ENCODE peak calls at places on chromosome 18, in ten cellular contexts. G, R, H, I, D, U, L, T, Y and O are unnamed samples.
A peak's percentile ranks its signal among the peaks of the same experiment; 100 is the strongest.

GRCh38 chr18:79962311-79962710 is 2.1 kb upstream of the HSBP1L1 start:
- DNase-seq in R (no peak), Y (no peak), T (no peak), L (no peak), H (no peak), I (no peak), D (no peak), G (peak; percentile 87), U (no peak), O (no peak)

GRCh38 chr18:78427081-78427480 is 552.5 kb upstream of the SALL3 start:
- DNase-seq in H (no peak), L (no peak), I (no peak), T (no peak), U (no peak), D (no peak), R (no peak), G (no peak), Y (no peak), O (no peak)

GRCh38 chr18:43877922-43878321 is 600.6 kb upstream of the SYT4 start:
- DNase-seq in U (no peak), D (no peak), R (no peak), G (no peak), I (no peak), T (no peak), L (no peak), Y (no peak), H (no peak), O (no peak)

GRCh38 chr18:61528961-61529360 is 195.7 kb downstream of the CDH20 start:
- DNase-seq in R (no peak), I (no peak), L (no peak), Y (no peak), T (no peak), U (no peak), H (no peak), D (no peak), G (no peak), O (no peak)

GRCh38 chr18:2994190-2994589 is 18.8 kb downstream of the LPIN2 start:
- DNase-seq in L (no peak), H (no peak), R (no peak), I (no peak), Y (no peak), U (no peak), T (no peak), G (no peak), D (no peak), O (no peak)

GRCh38 chr18:3035635-3036034 is 22.7 kb upstream of the LPIN2 start:
- DNase-seq in H (no peak), U (no peak), D (no peak), Y (no peak), L (no peak), I (no peak), T (no peak), G (no peak), R (no peak), O (no peak)

GRCh38 chr18:24011095-24011917 is 3.2 kb upstream of the TTC39C start:
- DNase-seq in U (no peak), D (no peak), Y (no peak), R (no peak), H (no peak), T (no peak), I (no peak), L (peak; percentile 82), G (no peak), O (no peak)

GRCh38 chr18:76977108-76977621 is 154.8 kb downstream of the ZNF236 start:
- DNase-seq in T (no peak), U (no peak), I (no peak), R (no peak), H (no peak), Y (no peak), D (no peak), G (peak; percentile 67), L (no peak), O (no peak)

GRCh38 chr18:76479351-76480238 is 15.4 kb downstream of the ZNF516 start:
- DNase-seq in G (no peak), H (no peak), Y (no peak), L (no peak), U (no peak), D (no peak), R (no peak), T (no peak), I (no peak), O (no peak)

GRCh38 chr18:13186687-13187086 is 31.9 kb upstream of the LDLRAD4 start:
- DNase-seq in L (no peak), H (no peak), R (no peak), Y (no peak), U (no peak), T (no peak), G (no peak), D (no peak), I (no peak), O (no peak)

GRCh38 chr18:22505136-22505535 is 87.4 kb upstream of the CTAGE1 start:
- DNase-seq in G (no peak), I (no peak), U (no peak), L (no peak), R (no peak), Y (no peak), T (no peak), D (no peak), H (no peak), O (no peak)

GRCh38 chr18:63213936-63214671 is 105.5 kb downstream of the BCL2 start:
- DNase-seq in U (no peak), I (no peak), L (no peak), D (no peak), H (no peak), G (no peak), R (no peak), T (no peak), Y (no peak), O (no peak)

GRCh38 chr18:136433-136832 is 21.9 kb upstream of the USP14 start:
- DNase-seq in U (no peak), G (no peak), H (no peak), T (no peak), I (no peak), R (peak; percentile 25), L (peak; percentile 57), Y (no peak), D (no peak), O (peak; percentile 72)

GRCh38 chr18:52341617-52342381 is 1.8 kb downstream of the DCC start:
- DNase-seq in I (no peak), L (no peak), D (peak; percentile 54), U (peak; percentile 34), R (no peak), Y (no peak), G (no peak), T (peak; percentile 21), H (peak; percentile 13), O (no peak)

GRCh38 chr18:9428301-9428706 is 47.0 kb upstream of the RALBP1 start:
- DNase-seq in L (no peak), G (no peak), D (no peak), T (no peak), H (no peak), I (no peak), Y (no peak), R (no peak), U (no peak), O (no peak)

GRCh38 chr18:79657342-79657996 is 22.1 kb upstream of the CTDP1 start:
- DNase-seq in G (no peak), Y (no peak), U (no peak), H (no peak), I (no peak), R (no peak), D (no peak), T (no peak), L (no peak), O (no peak)

GRCh38 chr18:24827500-24827899 is 367.1 kb downstream of the HRH4 start:
- DNase-seq in D (no peak), Y (no peak), I (no peak), G (no peak), T (no peak), H (no peak), U (no peak), R (no peak), L (no peak), O (no peak)

GRCh38 chr18:76619342-76620315 is 124.6 kb upstream of the ZNF516 start:
- DNase-seq in U (peak; percentile 39), R (no peak), T (no peak), L (no peak), H (no peak), D (peak; percentile 88), Y (no peak), I (no peak), G (peak; percentile 84), O (no peak)

GRCh38 chr18:70420151-70420898 is 131.5 kb downstream of the SOCS6 start:
- DNase-seq in I (no peak), R (no peak), G (no peak), T (no peak), H (no peak), D (no peak), L (no peak), Y (no peak), U (no peak), O (no peak)

GRCh38 chr18:45568017-45568416 is 47.3 kb upstream of the SLC14A2 start:
- DNase-seq in L (no peak), D (no peak), I (no peak), U (no peak), T (no peak), H (no peak), Y (no peak), G (no peak), R (no peak), O (no peak)

GRCh38 chr18:51039138-51040112 is 9.4 kb downstream of the SMAD4 start:
- DNase-seq in I (no peak), L (no peak), U (no peak), R (no peak), D (no peak), T (no peak), G (no peak), Y (no peak), H (peak; percentile 28), O (no peak)

GRCh38 chr18:26741041-26741440 is 124.5 kb downstream of the AQP4 start:
- DNase-seq in G (no peak), D (no peak), R (no peak), I (no peak), H (no peak), Y (no peak), L (no peak), T (no peak), U (no peak), O (no peak)

GRCh38 chr18:49731421-49731841 is 81.9 kb downstream of the ACAA2 start:
- DNase-seq in H (no peak), Y (no peak), R (no peak), L (no peak), D (peak; percentile 21), G (no peak), I (no peak), U (no peak), T (no peak), O (no peak)

GRCh38 chr18:9949861-9950260 is 36.0 kb downstream of the VAPA start:
- DNase-seq in D (no peak), Y (no peak), I (no peak), H (no peak), U (no peak), T (no peak), G (no peak), R (no peak), L (no peak), O (no peak)

GRCh38 chr18:42752921-42753320 is 362.6 kb downstream of the RIT2 start:
- DNase-seq in G (no peak), T (no peak), D (no peak), L (no peak), I (no peak), U (no peak), Y (no peak), H (no peak), R (no peak), O (no peak)

GRCh38 chr18:49625021-49625691 is 63.3 kb downstream of the LIPG start:
- DNase-seq in D (no peak), L (no peak), T (no peak), U (no peak), R (no peak), Y (no peak), G (no peak), H (no peak), I (no peak), O (no peak)

GRCh38 chr18:24181806-24182205 is 42.9 kb downstream of the CABYR start:
- DNase-seq in R (no peak), D (no peak), L (no peak), G (no peak), H (no peak), Y (no peak), I (no peak), T (no peak), U (no peak), O (no peak)

GRCh38 chr18:1648715-1649114 is 744.0 kb downstream of the ADCYAP1 start:
- DNase-seq in H (no peak), U (no peak), D (no peak), L (no peak), I (no peak), Y (no peak), R (no peak), G (no peak), T (no peak), O (no peak)